ENCODE peak calls at places on chromosomes 7 and 10, in seven cellular contexts. One of them, this sample, is unnamed.

GRCh38 chr7:27636326-27637006 is 26.2 kb downstream of the HIBADH start:
- ATAC-seq in heart left ventricle: no peak
- ATAC-seq in upper lobe of left lung: no peak
- ATAC-seq in A549: no peak
- ATAC-seq in K562: no peak
- ATAC-seq in GM12878: no peak
- ATAC-seq in right lobe of liver: no peak
- ATAC-seq in this sample: no peak

GRCh38 chr7:14184292-14184864 is 194.9 kb upstream of the ETV1 start:
- ATAC-seq in GM12878: no peak
- ATAC-seq in heart left ventricle: no peak
- ATAC-seq in K562: no peak
- ATAC-seq in right lobe of liver: no peak
- ATAC-seq in A549: no peak
- ATAC-seq in upper lobe of left lung: no peak
- ATAC-seq in this sample: no peak

GRCh38 chr7:27123021-27123476 is 7.5 kb downstream of the HOXA4 start:
- ATAC-seq in K562: no peak
- ATAC-seq in GM12878: no peak
- ATAC-seq in upper lobe of left lung: no peak
- ATAC-seq in A549: peak
- ATAC-seq in heart left ventricle: no peak
- ATAC-seq in right lobe of liver: no peak
- ATAC-seq in this sample: peak

GRCh38 chr7:36620166-36620708 is 104.1 kb downstream of the AOAH start:
- ATAC-seq in heart left ventricle: no peak
- ATAC-seq in upper lobe of left lung: no peak
- ATAC-seq in GM12878: no peak
- ATAC-seq in right lobe of liver: no peak
- ATAC-seq in K562: no peak
- ATAC-seq in A549: no peak
- ATAC-seq in this sample: no peak

GRCh38 chr7:583410-584121 is 63.9 kb upstream of the PDGFA start:
- ATAC-seq in K562: no peak
- ATAC-seq in A549: no peak
- ATAC-seq in GM12878: no peak
- ATAC-seq in upper lobe of left lung: no peak
- ATAC-seq in heart left ventricle: no peak
- ATAC-seq in right lobe of liver: no peak
- ATAC-seq in this sample: no peak

GRCh38 chr10:72068126-72068765 is 20.1 kb downstream of the SPOCK2 start:
- ATAC-seq in K562: no peak
- ATAC-seq in upper lobe of left lung: no peak
- ATAC-seq in heart left ventricle: no peak
- ATAC-seq in A549: peak
- ATAC-seq in GM12878: peak
- ATAC-seq in right lobe of liver: no peak
- ATAC-seq in this sample: no peak

GRCh38 chr10:112360308-112361270 is 13.3 kb upstream of the ACSL5 start:
- ATAC-seq in heart left ventricle: peak
- ATAC-seq in A549: peak
- ATAC-seq in right lobe of liver: no peak
- ATAC-seq in upper lobe of left lung: peak
- ATAC-seq in K562: no peak
- ATAC-seq in GM12878: no peak
- ATAC-seq in this sample: peak

GRCh38 chr7:140358024-140358770 is 40.1 kb downstream of the SLC37A3 start:
- ATAC-seq in right lobe of liver: no peak
- ATAC-seq in A549: no peak
- ATAC-seq in upper lobe of left lung: no peak
- ATAC-seq in K562: no peak
- ATAC-seq in GM12878: no peak
- ATAC-seq in heart left ventricle: no peak
- ATAC-seq in this sample: no peak

GRCh38 chr10:119370046-119370770 is 162.8 kb downstream of the GRK5 start:
- ATAC-seq in heart left ventricle: no peak
- ATAC-seq in upper lobe of left lung: no peak
- ATAC-seq in K562: no peak
- ATAC-seq in A549: no peak
- ATAC-seq in right lobe of liver: peak
- ATAC-seq in GM12878: peak
- ATAC-seq in this sample: peak

DNA sequence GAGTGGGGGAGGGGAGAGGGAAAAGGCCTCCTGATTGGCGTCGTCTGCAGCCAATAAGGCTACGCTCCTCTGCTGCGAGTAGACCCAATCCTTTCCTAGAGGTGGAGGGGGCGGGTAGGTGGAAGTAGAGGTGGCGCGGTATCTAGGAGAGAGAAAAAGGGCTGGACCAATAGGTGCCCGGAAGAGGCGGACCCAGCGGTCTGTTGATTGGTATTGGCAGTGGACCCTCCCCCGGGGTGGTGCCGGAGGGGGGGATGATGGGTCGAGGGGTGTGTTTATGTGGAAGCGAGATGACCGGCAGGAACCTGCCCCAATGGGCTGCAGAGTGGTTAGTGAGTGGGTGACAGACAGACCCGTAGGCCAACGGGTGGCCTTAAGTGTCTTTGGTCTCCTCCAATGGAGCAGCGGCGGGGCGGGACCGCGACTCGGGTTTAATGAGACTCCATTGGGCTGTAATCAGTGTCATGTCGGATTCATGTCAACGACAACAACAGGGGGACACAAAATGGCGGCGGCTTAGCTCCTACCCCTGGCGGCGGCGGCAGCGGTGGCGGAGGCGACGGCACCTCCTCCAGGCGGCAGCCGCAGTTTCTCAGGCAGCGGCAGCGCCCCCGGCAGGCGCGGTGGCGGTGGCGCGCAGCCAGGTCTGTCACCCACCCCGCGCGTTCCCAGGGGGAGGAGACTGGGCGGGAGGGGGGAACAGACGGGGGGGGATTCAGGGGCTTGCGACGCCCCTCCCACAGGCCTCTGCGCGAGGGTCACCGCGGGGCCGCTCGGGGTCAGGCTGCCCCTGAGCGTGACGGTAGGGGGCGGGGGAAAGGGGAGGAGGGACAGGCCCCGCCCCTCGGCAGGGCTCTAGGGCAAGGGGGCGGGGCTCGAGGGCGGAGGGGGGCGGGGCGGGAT is at the start of gene KAT6B:
- ATAC-seq in upper lobe of left lung: peak
- ATAC-seq in heart left ventricle: peak
- ATAC-seq in K562: peak
- ATAC-seq in A549: peak
- ATAC-seq in GM12878: peak
- ATAC-seq in right lobe of liver: peak
- ATAC-seq in this sample: peak
- TF ChIP-seq POLR2A in upper lobe of left lung: peak
- TF ChIP-seq POLR2A in heart left ventricle: no peak
- TF ChIP-seq POLR2A in K562: peak
- TF ChIP-seq POLR2A in A549: peak
- TF ChIP-seq POLR2A in GM12878: peak
- TF ChIP-seq POLR2A in right lobe of liver: peak
- TF ChIP-seq POLR2A in this sample: peak

DNA sequence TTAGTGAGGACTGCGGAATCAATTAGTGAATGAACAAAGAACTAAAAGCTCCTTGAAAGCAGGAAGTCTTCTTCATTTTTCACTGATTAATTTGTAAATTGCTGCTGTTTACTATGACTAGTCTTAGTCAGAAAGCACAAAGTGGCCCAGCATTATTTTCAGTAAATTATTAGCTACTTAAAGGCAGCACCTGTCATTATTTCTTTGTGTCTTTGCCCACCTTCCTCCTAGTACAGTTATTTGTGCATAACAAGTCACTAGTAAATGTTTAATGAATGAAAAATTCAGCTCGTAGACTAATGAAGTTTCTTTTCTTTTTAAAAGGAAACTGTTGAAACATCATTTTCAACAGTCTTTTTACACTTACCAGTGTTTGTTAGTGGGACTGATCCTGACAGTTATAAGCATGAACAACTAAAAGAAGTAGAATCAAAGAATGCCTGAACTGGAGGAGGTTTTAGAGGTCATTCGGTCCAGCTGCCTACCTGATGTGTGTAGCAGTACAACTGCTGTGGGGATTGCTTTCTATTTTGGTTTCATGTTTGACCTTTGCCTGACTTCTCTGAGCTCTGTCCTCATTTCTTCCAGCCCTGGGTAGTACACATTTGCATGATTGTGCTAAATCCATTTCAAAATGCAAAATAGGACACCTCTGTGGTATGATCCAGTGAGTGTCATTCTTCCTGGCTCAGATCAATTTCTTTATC is 140.0 kb upstream of the PHYHIPL start:
- ATAC-seq in upper lobe of left lung: no peak
- ATAC-seq in right lobe of liver: peak
- ATAC-seq in K562: no peak
- ATAC-seq in GM12878: peak
- ATAC-seq in A549: no peak
- ATAC-seq in heart left ventricle: no peak
- ATAC-seq in this sample: no peak
- H3K4me3 ChIP-seq in upper lobe of left lung: no peak
- H3K4me3 ChIP-seq in right lobe of liver: peak
- H3K4me3 ChIP-seq in K562: no peak
- H3K4me3 ChIP-seq in GM12878: peak
- H3K4me3 ChIP-seq in A549: no peak
- H3K4me3 ChIP-seq in heart left ventricle: no peak
- H3K4me3 ChIP-seq in this sample: no peak

GRCh38 chr10:126062132-126063032 is 166.0 kb downstream of the FANK1 start:
- ATAC-seq in upper lobe of left lung: peak
- ATAC-seq in A549: peak
- ATAC-seq in GM12878: no peak
- ATAC-seq in K562: no peak
- ATAC-seq in heart left ventricle: peak
- ATAC-seq in right lobe of liver: peak
- ATAC-seq in this sample: peak

GRCh38 chr10:126061526-126061925 is 165.2 kb downstream of the FANK1 start:
- ATAC-seq in K562: no peak
- ATAC-seq in right lobe of liver: no peak
- ATAC-seq in GM12878: no peak
- ATAC-seq in upper lobe of left lung: no peak
- ATAC-seq in heart left ventricle: no peak
- ATAC-seq in A549: no peak
- ATAC-seq in this sample: no peak

GRCh38 chr10:126065751-126066150 is 169.4 kb downstream of the FANK1 start:
- ATAC-seq in right lobe of liver: no peak
- ATAC-seq in GM12878: no peak
- ATAC-seq in upper lobe of left lung: no peak
- ATAC-seq in A549: no peak
- ATAC-seq in heart left ventricle: no peak
- ATAC-seq in K562: no peak
- ATAC-seq in this sample: no peak

GRCh38 chr10:126064512-126064911 is 168.1 kb downstream of the FANK1 start:
- ATAC-seq in heart left ventricle: no peak
- ATAC-seq in right lobe of liver: no peak
- ATAC-seq in K562: no peak
- ATAC-seq in upper lobe of left lung: no peak
- ATAC-seq in GM12878: no peak
- ATAC-seq in A549: no peak
- ATAC-seq in this sample: no peak

GRCh38 chr10:126063353-126063791 is 167.0 kb downstream of the FANK1 start:
- ATAC-seq in K562: no peak
- ATAC-seq in A549: no peak
- ATAC-seq in right lobe of liver: no peak
- ATAC-seq in upper lobe of left lung: no peak
- ATAC-seq in heart left ventricle: no peak
- ATAC-seq in GM12878: no peak
- ATAC-seq in this sample: no peak
- H3K27ac ChIP-seq in K562: no peak
- H3K27ac ChIP-seq in A549: peak
- H3K27ac ChIP-seq in right lobe of liver: no peak
- H3K27ac ChIP-seq in upper lobe of left lung: no peak
- H3K27ac ChIP-seq in heart left ventricle: peak
- H3K27ac ChIP-seq in GM12878: no peak
- H3K27ac ChIP-seq in this sample: no peak

GRCh38 chr7:128939075-128939860 is 1.5 kb downstream of the IRF5 start:
- ATAC-seq in A549: peak
- ATAC-seq in right lobe of liver: no peak
- ATAC-seq in heart left ventricle: no peak
- ATAC-seq in upper lobe of left lung: peak
- ATAC-seq in K562: peak
- ATAC-seq in GM12878: peak
- ATAC-seq in this sample: no peak
- TF ChIP-seq POLR2A in A549: no peak
- TF ChIP-seq POLR2A in right lobe of liver: no peak
- TF ChIP-seq POLR2A in heart left ventricle: no peak
- TF ChIP-seq POLR2A in upper lobe of left lung: no peak
- TF ChIP-seq POLR2A in K562: no peak
- TF ChIP-seq POLR2A in GM12878: peak
- TF ChIP-seq POLR2A in this sample: no peak

This sample was measured in gastroesophageal sphincter.